ENCODE peak calls at places on chromosomes 11 and 22, in seven cellular contexts. E is body of pancreas, K is A549, R is IMR-90, W is transverse colon, T is endothelial cell of umbilical vein, A is stomach. Q is an unnamed sample.

GRCh38 chr11:113884361-113884836 is 9.0 kb upstream of the USP28 start:
- DNase-seq in E (peak; percentile 28), K (no peak), R (peak; percentile 44), W (no peak), T (no peak), A (no peak), Q (no peak)

GRCh38 chr11:102767800-102768199 is 12.6 kb downstream of the MMP10 start:
- DNase-seq in E (no peak), K (no peak), R (no peak), W (no peak), T (no peak), A (no peak), Q (no peak)

GRCh38 chr11:129639300-129639699 is 176.3 kb upstream of the TMEM45B start:
- DNase-seq in E (no peak), K (peak; percentile 72), R (peak; percentile 99), W (no peak), T (peak; percentile 94), A (no peak), Q (no peak)

GRCh38 chr11:61702701-61703312 is 22.6 kb downstream of the DAGLA start:
- DNase-seq in E (no peak), K (no peak), R (no peak), W (no peak), T (no peak), A (no peak), Q (no peak)

GRCh38 chr11:121393855-121394254 is 58.3 kb upstream of the SORL1 start:
- DNase-seq in E (no peak), K (no peak), R (no peak), W (no peak), T (no peak), A (no peak), Q (no peak)

GRCh38 chr11:99135508-99135907 is 114.8 kb downstream of the CNTN5 start:
- DNase-seq in E (no peak), K (no peak), R (no peak), W (no peak), T (no peak), A (no peak), Q (no peak)

GRCh38 chr22:43044402-43044801 is 29.5 kb upstream of the PACSIN2 start:
- DNase-seq in E (no peak), K (no peak), R (no peak), W (no peak), T (no peak), A (no peak), Q (no peak)

GRCh38 chr11:1298695-1299492 is 10.5 kb downstream of the TOLLIP start:
- DNase-seq in E (peak; percentile 92), K (peak; percentile 76), R (peak; percentile 59), W (peak; percentile 89), T (no peak), A (peak; percentile 85), Q (peak; percentile 53)

GRCh38 chr11:9530020-9530628 is 43.3 kb upstream of the WEE1 start:
- DNase-seq in E (no peak), K (no peak), R (no peak), W (no peak), T (no peak), A (no peak), Q (peak; percentile 58)

GRCh38 chr11:47259178-47259977 is 1.6 kb downstream of the NR1H3 start:
- DNase-seq in E (peak; percentile 44), K (peak; percentile 58), R (peak; percentile 30), W (peak; percentile 83), T (peak; percentile 57), A (peak; percentile 72), Q (peak; percentile 35)

GRCh38 chr11:17383466-17383865 is 5.0 kb downstream of the KCNJ11 start:
- DNase-seq in E (no peak), K (no peak), R (peak; percentile 45), W (no peak), T (no peak), A (no peak), Q (no peak)

GRCh38 chr11:1827095-1827797 is 7.5 kb upstream of the SYT8 start:
- DNase-seq in E (peak; percentile 90), K (peak; percentile 41), R (peak; percentile 65), W (peak; percentile 71), T (peak; percentile 41), A (peak; percentile 90), Q (no peak)

GRCh38 chr11:126477526-126478275 is 122.2 kb downstream of the ST3GAL4 start:
- DNase-seq in E (no peak), K (no peak), R (no peak), W (no peak), T (no peak), A (no peak), Q (no peak)

GRCh38 chr22:30000566-30000965 is 79.7 kb upstream of the HORMAD2 start:
- DNase-seq in E (no peak), K (no peak), R (peak; percentile 82), W (no peak), T (no peak), A (no peak), Q (no peak)

GRCh38 chr11:116517584-116517983 is 255.2 kb downstream of the BUD13 start:
- DNase-seq in E (no peak), K (no peak), R (no peak), W (no peak), T (no peak), A (peak; percentile 3), Q (no peak)

GRCh38 chr11:2812371-2812991 is 73.1 kb downstream of the CDKN1C start:
- DNase-seq in E (peak; percentile 30), K (no peak), R (no peak), W (no peak), T (no peak), A (no peak), Q (no peak)

GRCh38 chr11:14300661-14301304 is 58.2 kb downstream of the RRAS2 start:
- DNase-seq in E (peak; percentile 63), K (peak; percentile 75), R (peak; percentile 74), W (peak; percentile 48), T (peak; percentile 88), A (peak; percentile 44), Q (peak; percentile 66)

GRCh38 chr11:62223095-62223494 is 14.6 kb downstream of the SCGB2A1 start:
- DNase-seq in E (no peak), K (peak; percentile 21), R (no peak), W (no peak), T (peak; percentile 43), A (no peak), Q (peak; percentile 12)

GRCh38 chr22:27632451-27633295 is 168.9 kb downstream of the MN1 start:
- DNase-seq in E (peak; percentile 66), K (no peak), R (no peak), W (no peak), T (no peak), A (no peak), Q (peak; percentile 16)

GRCh38 chr11:78332174-78332866 is 85.3 kb downstream of the GAB2 start:
- DNase-seq in E (no peak), K (no peak), R (peak; percentile 21), W (no peak), T (no peak), A (no peak), Q (no peak)

GRCh38 chr11:75814686-75815344 is at the start of gene UVRAG:
- DNase-seq in E (peak; percentile 98), K (peak; percentile 99), R (peak; percentile 99), W (peak; percentile 99), T (peak; percentile 100), A (peak; percentile 98), Q (peak; percentile 100)
- TF ChIP-seq POLR2A in E (peak; percentile 89), K (peak; percentile 45), R (no peak), W (peak; percentile 89), T (peak; percentile 82), A (peak; percentile 66), Q (peak; percentile 86)

GRCh38 chr22:37024339-37025157 is 5.0 kb downstream of the MPST start:
- DNase-seq in E (no peak), K (no peak), R (no peak), W (peak; percentile 37), T (no peak), A (no peak), Q (no peak)
- TF ChIP-seq POLR2A in E (no peak), K (no peak), R (no peak), W (peak; percentile 49), T (no peak), A (no peak), Q (no peak)

DNA sequence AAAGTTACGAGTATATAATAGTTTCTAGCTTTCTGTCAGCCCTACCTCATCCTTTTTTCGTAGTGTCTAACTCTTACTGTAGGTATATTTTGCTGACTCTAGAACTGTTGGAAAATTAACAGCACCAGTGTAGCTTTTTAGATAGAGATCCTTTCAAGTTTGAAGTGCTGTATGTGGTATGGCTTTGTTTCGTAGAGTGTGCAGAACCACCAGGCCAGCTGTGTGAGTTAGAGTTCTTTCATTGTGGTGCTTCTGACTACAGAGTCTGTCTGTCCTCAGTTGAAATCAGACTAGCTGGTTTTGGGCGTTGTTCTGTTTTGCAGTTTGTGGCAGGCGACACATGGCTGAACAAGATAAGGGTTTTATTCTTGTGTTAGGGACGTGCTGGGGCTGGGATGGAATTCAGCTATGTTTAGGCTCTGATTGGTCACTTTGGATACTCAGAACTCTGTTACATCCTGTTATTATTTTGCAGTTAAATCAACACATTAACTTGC is 3.2 kb downstream of the ARHGEF12 start:
- DNase-seq in E (no peak), K (no peak), R (peak; percentile 43), W (peak; percentile 38), T (peak; percentile 85), A (peak; percentile 40), Q (peak; percentile 97)
- TF ChIP-seq POLR2A in E (no peak), K (no peak), R (no peak), W (no peak), T (peak; percentile 23), A (peak; percentile 7), Q (peak; percentile 91)

GRCh38 chr11:20031155-20032001 is 128.9 kb downstream of the DBX1 start:
- DNase-seq in E (no peak), K (no peak), R (peak; percentile 95), W (no peak), T (peak; percentile 42), A (no peak), Q (no peak)

GRCh38 chr11:20033806-20034205 is 126.5 kb downstream of the DBX1 start:
- DNase-seq in E (peak; percentile 78), K (no peak), R (no peak), W (no peak), T (no peak), A (no peak), Q (no peak)

GRCh38 chr11:20034941-20035340 is 125.3 kb downstream of the DBX1 start:
- DNase-seq in E (no peak), K (no peak), R (no peak), W (no peak), T (no peak), A (no peak), Q (no peak)

GRCh38 chr11:20032127-20032526 is 128.1 kb downstream of the DBX1 start:
- DNase-seq in E (no peak), K (no peak), R (no peak), W (no peak), T (no peak), A (no peak), Q (no peak)

DNA sequence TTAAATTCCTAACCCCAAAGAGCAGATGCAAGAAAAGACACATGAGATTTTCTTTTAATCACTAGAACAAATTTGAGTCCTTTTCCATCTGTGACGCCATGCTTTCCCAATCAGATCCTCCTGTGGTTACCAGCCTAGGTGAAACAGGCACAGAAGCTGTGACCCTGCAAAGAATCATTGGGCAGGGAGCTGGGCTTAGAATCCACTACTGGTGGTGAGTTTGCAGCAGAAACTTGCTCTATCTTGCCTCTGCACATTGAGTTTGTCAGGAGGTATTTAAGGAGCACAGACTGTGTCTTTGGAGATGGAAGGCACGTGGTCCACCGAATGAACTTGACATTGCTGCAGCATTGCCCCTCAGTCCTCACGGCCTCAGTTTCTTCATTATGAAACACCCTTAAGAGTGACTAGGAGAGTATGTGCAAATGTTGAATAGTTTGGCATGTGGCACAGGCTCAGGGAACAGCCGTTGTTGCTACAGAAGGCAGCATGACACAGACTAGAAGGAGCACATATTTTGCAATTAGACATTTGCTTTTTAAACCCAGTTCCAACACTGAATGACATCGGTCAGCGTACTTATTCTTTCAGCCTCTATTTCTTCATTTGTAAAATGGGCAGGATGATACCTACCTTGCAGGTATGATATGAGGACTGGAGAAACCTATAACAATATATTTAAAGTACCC is 127.6 kb downstream of the DBX1 start:
- DNase-seq in E (no peak), K (no peak), R (no peak), W (no peak), T (no peak), A (no peak), Q (no peak)
- TF ChIP-seq POLR2A in E (no peak), K (no peak), R (no peak), W (no peak), T (no peak), A (no peak), Q (no peak)

Q was measured in erythroblast.